ENCODE peak calls at places on chromosome 14, in six cellular contexts. A, B, W, I, G and Q are unnamed samples.

GRCh38 chr14:35402323-35403084 is 2.0 kb downstream of the NFKBIA start:
- DNase-seq in W (peak; percentile 50), A (no peak), B (no peak), G (no peak), I (peak; percentile 53), Q (peak; percentile 41)

GRCh38 chr14:51652168-51653095 is 722 bp downstream of the FRMD6 start:
- DNase-seq in A (peak; percentile 16), W (peak; percentile 60), I (no peak), B (peak; percentile 24), G (no peak), Q (no peak)

GRCh38 chr14:100334904-100335303 is 11.8 kb downstream of the SLC25A47 start:
- DNase-seq in B (no peak), A (no peak), I (no peak), G (no peak), W (no peak), Q (no peak)

GRCh38 chr14:23729720-23730387 is 93.7 kb downstream of the DHRS2 start:
- DNase-seq in I (no peak), A (no peak), B (no peak), W (peak; percentile 19), G (no peak), Q (no peak)

GRCh38 chr14:50062438-50063039 is 53.8 kb downstream of the VCPKMT start:
- DNase-seq in W (peak; percentile 60), I (peak; percentile 92), A (no peak), G (peak; percentile 74), B (peak; percentile 72), Q (peak; percentile 70)

GRCh38 chr14:74464785-74465184 is 28.3 kb downstream of the NPC2 start:
- DNase-seq in G (no peak), A (no peak), I (no peak), W (no peak), B (no peak), Q (no peak)

GRCh38 chr14:91866061-91866460 is 1.3 kb downstream of the TC2N start:
- DNase-seq in A (no peak), I (peak; percentile 52), B (no peak), G (peak; percentile 45), W (peak; percentile 20), Q (no peak)

GRCh38 chr14:77059276-77059934 is 30.9 kb upstream of the IRF2BPL start:
- DNase-seq in G (peak; percentile 87), I (peak; percentile 83), B (no peak), A (no peak), W (peak; percentile 97), Q (no peak)

GRCh38 chr14:106491851-106492250 is 965.5 kb downstream of the TMEM121 start:
- DNase-seq in G (no peak), B (no peak), W (peak; percentile 0), A (no peak), I (peak; percentile 23), Q (no peak)

GRCh38 chr14:75430526-75430925 is 2.7 kb downstream of the JDP2 start:
- DNase-seq in I (no peak), G (peak; percentile 75), A (no peak), B (no peak), W (peak; percentile 75), Q (no peak)

GRCh38 chr14:50335389-50335788 is 23.3 kb downstream of the DMAC2L start:
- DNase-seq in I (no peak), A (no peak), B (no peak), W (peak; percentile 32), G (peak; percentile 73), Q (no peak)

GRCh38 chr14:69900603-69901002 is 21.4 kb downstream of the SMOC1 start:
- DNase-seq in A (no peak), I (no peak), W (no peak), B (no peak), G (no peak), Q (no peak)

GRCh38 chr14:88411039-88411438 is 25.6 kb downstream of the SPATA7 start:
- DNase-seq in B (no peak), W (no peak), A (no peak), I (no peak), G (no peak), Q (no peak)

GRCh38 chr14:74105381-74105780 is 20.6 kb downstream of the LIN52 start:
- DNase-seq in W (no peak), B (no peak), A (no peak), I (no peak), G (no peak), Q (no peak)

GRCh38 chr14:56482306-56482705 is 97.3 kb upstream of the TMEM260 start:
- DNase-seq in B (no peak), W (peak; percentile 15), I (peak; percentile 27), G (peak; percentile 41), A (no peak), Q (no peak)

GRCh38 chr14:101586531-101587402 is 25.5 kb downstream of the DIO3 start:
- DNase-seq in W (no peak), I (no peak), A (no peak), G (no peak), B (no peak), Q (no peak)

GRCh38 chr14:33631021-33631420 is 319.9 kb downstream of the EGLN3 start:
- DNase-seq in G (no peak), B (no peak), A (no peak), W (peak; percentile 58), I (no peak), Q (no peak)

GRCh38 chr14:60163741-60164140 is 1.5 kb downstream of the DHRS7 start:
- DNase-seq in W (peak; percentile 5), B (no peak), I (no peak), A (no peak), G (no peak), Q (no peak)

GRCh38 chr14:104972301-104973211 is 5.6 kb downstream of the AHNAK2 start:
- DNase-seq in A (no peak), W (peak; percentile 87), B (no peak), G (peak; percentile 44), I (peak; percentile 94), Q (no peak)

GRCh38 chr14:101838476-101838875 is 77.0 kb downstream of the PPP2R5C start:
- DNase-seq in W (no peak), B (no peak), I (no peak), A (no peak), G (peak; percentile 32), Q (no peak)

GRCh38 chr14:67580336-67581230 is 19.5 kb downstream of the PIGH start:
- DNase-seq in G (no peak), B (no peak), W (no peak), I (no peak), A (no peak), Q (no peak)

GRCh38 chr14:58746701-58747100 is 108.9 kb downstream of the DACT1 start:
- DNase-seq in W (peak; percentile 23), B (no peak), G (no peak), A (no peak), I (no peak), Q (no peak)

GRCh38 chr14:100065161-100065871 is at the start of gene EVL:
- DNase-seq in G (no peak), B (peak; percentile 48), I (no peak), W (no peak), A (peak; percentile 36), Q (no peak)

GRCh38 chr14:83164016-83164415 is 1630.4 kb upstream of the SEL1L start:
- DNase-seq in G (no peak), I (peak; percentile 73), A (no peak), B (no peak), W (peak; percentile 76), Q (no peak)

GRCh38 chr14:92624764-92625163 is 111.2 kb downstream of the RIN3 start:
- DNase-seq in G (no peak), W (no peak), A (no peak), B (no peak), I (no peak), Q (no peak)

GRCh38 chr14:36279306-36280244 is 40.9 kb downstream of the MBIP start:
- DNase-seq in B (no peak), W (no peak), I (no peak), A (no peak), G (no peak), Q (no peak)

GRCh38 chr14:105894125-105894977 is 368.0 kb downstream of the TMEM121 start:
- DNase-seq in G (no peak), B (peak; percentile 6), I (no peak), W (no peak), A (peak; percentile 1), Q (no peak)

GRCh38 chr14:92638266-92638665 is 110.2 kb downstream of the LGMN start:
- DNase-seq in A (no peak), I (no peak), W (no peak), B (no peak), G (no peak), Q (no peak)

GRCh38 chr14:74239848-74240793 is 872 bp downstream of the VSX2 start:
- DNase-seq in B (no peak), I (no peak), W (peak; percentile 35), G (no peak), A (no peak), Q (no peak)